ENCODE peak calls at places on chromosomes 13 and 19, in six cellular contexts. One of them, this sample, is unnamed.

GRCh38 chr19:45767410-45767880 is 1.6 kb downstream of the SIX5 start:
- DNase-seq in uterus: peak; percentile 83
- DNase-seq in body of pancreas: peak; percentile 86
- DNase-seq in cardiac muscle cell: peak; percentile 95
- DNase-seq in pancreas: peak; percentile 83
- DNase-seq in right lobe of liver: peak; percentile 78
- DNase-seq in this sample: no peak

GRCh38 chr19:4399871-4400768 is at the start of gene SH3GL1:
- DNase-seq in pancreas: peak; percentile 94
- DNase-seq in cardiac muscle cell: peak; percentile 97
- DNase-seq in body of pancreas: peak; percentile 95
- DNase-seq in right lobe of liver: peak; percentile 94
- DNase-seq in uterus: peak; percentile 91
- DNase-seq in this sample: peak; percentile 89

GRCh38 chr13:51148952-51149573 is 38.0 kb upstream of the C13orf42 start:
- DNase-seq in right lobe of liver: no peak
- DNase-seq in cardiac muscle cell: peak; percentile 76
- DNase-seq in uterus: peak; percentile 38
- DNase-seq in body of pancreas: peak; percentile 53
- DNase-seq in pancreas: peak; percentile 49
- DNase-seq in this sample: peak; percentile 9

GRCh38 chr13:25662516-25662915 is 290.7 kb downstream of the ATP8A2 start:
- DNase-seq in right lobe of liver: no peak
- DNase-seq in uterus: no peak
- DNase-seq in cardiac muscle cell: no peak
- DNase-seq in pancreas: no peak
- DNase-seq in body of pancreas: no peak
- DNase-seq in this sample: no peak

GRCh38 chr13:40095695-40096356 is 440.4 kb downstream of the COG6 start:
- DNase-seq in cardiac muscle cell: no peak
- DNase-seq in right lobe of liver: peak; percentile 68
- DNase-seq in body of pancreas: no peak
- DNase-seq in uterus: no peak
- DNase-seq in pancreas: no peak
- DNase-seq in this sample: no peak

GRCh38 chr13:114146629-114147028 is 14.2 kb upstream of the RASA3 start:
- DNase-seq in right lobe of liver: peak; percentile 42
- DNase-seq in body of pancreas: no peak
- DNase-seq in cardiac muscle cell: peak; percentile 45
- DNase-seq in pancreas: no peak
- DNase-seq in uterus: no peak
- DNase-seq in this sample: no peak

GRCh38 chr13:110772091-110772984 is 58.8 kb downstream of the ING1 start:
- DNase-seq in right lobe of liver: no peak
- DNase-seq in body of pancreas: no peak
- DNase-seq in pancreas: no peak
- DNase-seq in uterus: no peak
- DNase-seq in cardiac muscle cell: no peak
- DNase-seq in this sample: no peak

GRCh38 chr19:27758626-27759505 is 1454.1 kb downstream of the UQCRFS1 start:
- DNase-seq in uterus: no peak
- DNase-seq in pancreas: no peak
- DNase-seq in cardiac muscle cell: no peak
- DNase-seq in body of pancreas: no peak
- DNase-seq in right lobe of liver: no peak
- DNase-seq in this sample: no peak

GRCh38 chr13:93270769-93271753 is 44.5 kb downstream of the GPC6 start:
- DNase-seq in cardiac muscle cell: peak; percentile 16
- DNase-seq in right lobe of liver: no peak
- DNase-seq in uterus: no peak
- DNase-seq in pancreas: no peak
- DNase-seq in body of pancreas: no peak
- DNase-seq in this sample: no peak

GRCh38 chr19:41821003-41821735 is 23.3 kb downstream of the LYPD4 start:
- DNase-seq in uterus: no peak
- DNase-seq in cardiac muscle cell: no peak
- DNase-seq in right lobe of liver: no peak
- DNase-seq in body of pancreas: peak; percentile 38
- DNase-seq in pancreas: peak; percentile 50
- DNase-seq in this sample: no peak

GRCh38 chr19:3982701-3983541 is 2.3 kb downstream of the EEF2 start:
- DNase-seq in pancreas: peak; percentile 37
- DNase-seq in right lobe of liver: no peak
- DNase-seq in body of pancreas: no peak
- DNase-seq in uterus: no peak
- DNase-seq in cardiac muscle cell: no peak
- DNase-seq in this sample: no peak

GRCh38 chr13:30119476-30119875 is 187.9 kb downstream of the KATNAL1 start:
- DNase-seq in cardiac muscle cell: no peak
- DNase-seq in right lobe of liver: no peak
- DNase-seq in body of pancreas: no peak
- DNase-seq in uterus: peak; percentile 39
- DNase-seq in pancreas: no peak
- DNase-seq in this sample: no peak

GRCh38 chr13:98312606-98313005 is 135.5 kb upstream of the RNF113B start:
- DNase-seq in uterus: no peak
- DNase-seq in body of pancreas: peak; percentile 37
- DNase-seq in cardiac muscle cell: no peak
- DNase-seq in pancreas: no peak
- DNase-seq in right lobe of liver: no peak
- DNase-seq in this sample: no peak

GRCh38 chr19:7905859-7906258 is 2.2 kb downstream of the MAP2K7 start:
- DNase-seq in body of pancreas: no peak
- DNase-seq in right lobe of liver: no peak
- DNase-seq in uterus: no peak
- DNase-seq in cardiac muscle cell: no peak
- DNase-seq in pancreas: peak; percentile 24
- DNase-seq in this sample: no peak

GRCh38 chr13:96817336-96817941 is 176.8 kb downstream of the OXGR1 start:
- DNase-seq in right lobe of liver: no peak
- DNase-seq in pancreas: no peak
- DNase-seq in body of pancreas: no peak
- DNase-seq in uterus: no peak
- DNase-seq in cardiac muscle cell: peak; percentile 51
- DNase-seq in this sample: no peak

GRCh38 chr13:71751074-71751473 is 115.9 kb downstream of the DACH1 start:
- DNase-seq in right lobe of liver: no peak
- DNase-seq in uterus: no peak
- DNase-seq in pancreas: no peak
- DNase-seq in body of pancreas: no peak
- DNase-seq in cardiac muscle cell: no peak
- DNase-seq in this sample: no peak

GRCh38 chr13:33188093-33188882 is 97.3 kb downstream of the STARD13 start:
- DNase-seq in uterus: no peak
- DNase-seq in right lobe of liver: no peak
- DNase-seq in body of pancreas: no peak
- DNase-seq in cardiac muscle cell: no peak
- DNase-seq in pancreas: no peak
- DNase-seq in this sample: no peak

GRCh38 chr13:31204592-31204991 is 4.8 kb downstream of the B3GLCT start:
- DNase-seq in uterus: no peak
- DNase-seq in body of pancreas: no peak
- DNase-seq in right lobe of liver: no peak
- DNase-seq in pancreas: no peak
- DNase-seq in cardiac muscle cell: no peak
- DNase-seq in this sample: no peak

GRCh38 chr13:97515643-97516042 is 81.7 kb downstream of the RAP2A start:
- DNase-seq in uterus: no peak
- DNase-seq in right lobe of liver: no peak
- DNase-seq in cardiac muscle cell: no peak
- DNase-seq in pancreas: no peak
- DNase-seq in body of pancreas: no peak
- DNase-seq in this sample: no peak

GRCh38 chr13:96781141-96781540 is 213.1 kb downstream of the OXGR1 start:
- DNase-seq in pancreas: peak; percentile 18
- DNase-seq in right lobe of liver: no peak
- DNase-seq in cardiac muscle cell: no peak
- DNase-seq in body of pancreas: no peak
- DNase-seq in uterus: no peak
- DNase-seq in this sample: peak; percentile 18

GRCh38 chr13:87168390-87168789 is 502.8 kb upstream of the SLITRK5 start:
- DNase-seq in body of pancreas: no peak
- DNase-seq in uterus: no peak
- DNase-seq in cardiac muscle cell: no peak
- DNase-seq in pancreas: no peak
- DNase-seq in right lobe of liver: no peak
- DNase-seq in this sample: no peak

GRCh38 chr19:39858541-39858940 is 12.4 kb upstream of the FBL start:
- DNase-seq in cardiac muscle cell: peak; percentile 73
- DNase-seq in pancreas: no peak
- DNase-seq in right lobe of liver: no peak
- DNase-seq in body of pancreas: no peak
- DNase-seq in uterus: no peak
- DNase-seq in this sample: no peak

DNA sequence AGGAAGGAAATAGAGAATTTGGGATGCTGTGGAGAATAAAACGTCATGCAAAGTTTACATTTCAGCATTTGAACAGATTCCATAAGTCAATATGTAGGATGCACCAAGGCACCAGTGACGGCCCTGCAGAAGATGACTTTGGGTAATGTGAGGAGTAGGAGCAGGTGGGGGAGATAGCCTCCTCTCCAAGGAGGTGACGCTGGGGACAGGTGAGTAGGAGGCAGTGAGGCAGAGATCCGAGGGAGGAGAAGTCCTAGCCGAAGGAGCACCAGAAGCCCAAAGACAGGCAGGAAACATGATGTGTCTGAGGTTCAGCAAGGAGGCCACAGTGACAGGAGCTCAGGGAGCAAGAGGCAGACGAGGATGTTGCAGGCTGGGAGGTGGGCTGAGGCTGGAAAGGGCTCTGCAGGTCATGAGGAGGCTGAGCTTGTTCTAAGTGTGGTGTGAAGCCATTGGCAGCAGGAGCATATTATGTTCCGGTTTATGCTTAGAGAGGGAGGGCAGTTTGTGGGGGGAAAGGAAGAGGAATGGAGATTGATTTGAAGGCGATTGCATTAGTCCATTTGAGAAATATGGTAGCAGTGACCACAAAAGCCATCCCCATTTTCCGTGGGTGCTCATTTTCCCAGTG is 55.7 kb upstream of the C1QTNF9 start:
- DNase-seq in right lobe of liver: no peak
- DNase-seq in pancreas: no peak
- DNase-seq in uterus: no peak
- DNase-seq in cardiac muscle cell: no peak
- DNase-seq in body of pancreas: no peak
- DNase-seq in this sample: no peak
- H3K27ac ChIP-seq in right lobe of liver: no peak overlapping the region
- H3K27ac ChIP-seq in pancreas: no peak overlapping the region
- H3K27ac ChIP-seq in uterus: no peak overlapping the region
- H3K27ac ChIP-seq in cardiac muscle cell: no peak overlapping the region
- H3K27ac ChIP-seq in body of pancreas: no peak overlapping the region
- H3K27ac ChIP-seq in this sample: peak overlapping the region; percentile 47

GRCh38 chr13:113061796-113062425 is 43.7 kb upstream of the F7 start:
- DNase-seq in body of pancreas: no peak
- DNase-seq in pancreas: no peak
- DNase-seq in uterus: no peak
- DNase-seq in right lobe of liver: peak; percentile 32
- DNase-seq in cardiac muscle cell: no peak
- DNase-seq in this sample: no peak

GRCh38 chr13:113061271-113061625 is 44.3 kb upstream of the F7 start:
- DNase-seq in body of pancreas: no peak
- DNase-seq in pancreas: no peak
- DNase-seq in right lobe of liver: peak; percentile 48
- DNase-seq in uterus: no peak
- DNase-seq in cardiac muscle cell: no peak
- DNase-seq in this sample: no peak

GRCh38 chr13:113063091-113063491 is 42.5 kb upstream of the F7 start:
- DNase-seq in right lobe of liver: peak; percentile 46
- DNase-seq in pancreas: no peak
- DNase-seq in cardiac muscle cell: no peak
- DNase-seq in uterus: no peak
- DNase-seq in body of pancreas: no peak
- DNase-seq in this sample: no peak

GRCh38 chr13:113064000-113064533 is 41.5 kb upstream of the F7 start:
- DNase-seq in right lobe of liver: no peak
- DNase-seq in body of pancreas: no peak
- DNase-seq in uterus: no peak
- DNase-seq in pancreas: no peak
- DNase-seq in cardiac muscle cell: no peak
- DNase-seq in this sample: no peak

DNA sequence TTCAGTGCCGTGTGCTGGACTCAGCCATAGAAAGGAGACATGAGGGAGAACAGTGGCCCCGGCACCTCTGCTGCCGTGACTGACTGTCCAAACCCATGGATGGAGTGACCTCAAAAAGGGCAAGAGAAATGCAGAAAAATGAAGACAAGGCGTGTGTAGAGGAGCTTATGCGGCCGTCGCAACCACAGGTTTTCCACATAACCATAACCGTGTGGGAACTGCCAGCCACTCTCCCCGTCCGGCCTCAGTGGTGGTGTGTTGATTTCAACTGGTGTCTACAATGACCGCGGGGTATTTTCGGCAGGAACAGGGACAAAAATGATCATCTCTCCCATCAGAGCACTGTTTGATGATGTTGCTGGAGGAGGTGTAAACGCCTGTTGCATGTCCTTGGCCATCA is 42.9 kb upstream of the F7 start:
- DNase-seq in body of pancreas: no peak
- DNase-seq in cardiac muscle cell: no peak
- DNase-seq in right lobe of liver: peak; percentile 27
- DNase-seq in pancreas: no peak
- DNase-seq in uterus: no peak
- DNase-seq in this sample: no peak
- H3K27ac ChIP-seq in body of pancreas: no peak overlapping the region
- H3K27ac ChIP-seq in cardiac muscle cell: no peak overlapping the region
- H3K27ac ChIP-seq in right lobe of liver: no peak overlapping the region
- H3K27ac ChIP-seq in pancreas: no peak overlapping the region
- H3K27ac ChIP-seq in uterus: no peak overlapping the region
- H3K27ac ChIP-seq in this sample: peak overlapping the region; percentile 98

DNA sequence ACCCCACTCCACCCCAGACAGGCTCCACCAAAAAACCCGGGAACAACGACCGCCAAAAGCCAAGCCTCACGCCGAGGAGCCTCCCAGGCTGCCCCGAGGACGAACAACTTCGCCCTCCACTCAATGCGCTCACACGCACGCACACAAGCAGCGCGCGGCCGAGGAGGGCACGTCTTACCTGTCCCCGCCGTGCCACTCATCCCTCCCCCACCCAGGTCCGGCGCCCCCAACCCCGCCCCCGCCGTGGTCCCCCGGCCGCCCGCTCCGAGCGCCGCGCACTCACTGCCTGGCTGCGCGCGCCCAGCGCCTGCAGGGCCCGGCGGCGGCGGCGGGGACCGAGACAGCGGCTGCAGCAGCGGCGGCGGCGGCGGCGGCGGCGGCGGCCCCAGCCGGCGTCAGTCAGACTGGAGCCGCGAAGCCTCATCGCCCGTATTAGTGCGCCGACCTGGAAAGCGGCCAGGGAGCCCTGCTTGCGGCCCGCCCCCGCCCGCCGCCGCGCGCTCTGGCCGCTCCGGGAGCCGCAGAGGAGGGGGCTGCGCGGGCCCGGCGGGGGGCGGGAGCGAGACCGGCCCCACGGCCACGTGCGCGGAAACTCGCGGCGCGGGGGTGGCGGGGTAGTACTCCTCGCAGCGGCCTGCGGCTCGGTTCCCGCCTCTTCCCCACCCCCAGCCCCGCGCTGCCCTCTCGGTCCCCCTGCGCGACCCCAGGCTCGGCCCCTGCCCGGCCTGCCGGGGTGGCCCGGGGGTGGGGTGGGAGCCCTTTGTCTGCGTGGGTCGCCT is at the start of gene SMAD9:
- DNase-seq in body of pancreas: peak; percentile 86
- DNase-seq in right lobe of liver: peak; percentile 69
- DNase-seq in cardiac muscle cell: peak; percentile 92
- DNase-seq in pancreas: peak; percentile 61
- DNase-seq in uterus: peak; percentile 78
- DNase-seq in this sample: peak; percentile 6
- H3K27ac ChIP-seq in body of pancreas: peak within 1 kb of the TSS; percentile 25
- H3K27ac ChIP-seq in right lobe of liver: no peak within 1 kb of the TSS
- H3K27ac ChIP-seq in cardiac muscle cell: peak within 1 kb of the TSS; percentile 97
- H3K27ac ChIP-seq in pancreas: no peak within 1 kb of the TSS
- H3K27ac ChIP-seq in uterus: peak within 1 kb of the TSS; percentile 74
- H3K27ac ChIP-seq in this sample: peak within 1 kb of the TSS; percentile 49

GRCh38 chr19:29943615-29944014 is 1.6 kb downstream of the URI1 start:
- DNase-seq in right lobe of liver: no peak
- DNase-seq in pancreas: no peak
- DNase-seq in body of pancreas: no peak
- DNase-seq in uterus: no peak
- DNase-seq in cardiac muscle cell: no peak
- DNase-seq in this sample: no peak
- H3K27ac ChIP-seq in right lobe of liver: no peak overlapping the region
- H3K27ac ChIP-seq in pancreas: no peak overlapping the region
- H3K27ac ChIP-seq in body of pancreas: no peak overlapping the region
- H3K27ac ChIP-seq in uterus: no peak overlapping the region
- H3K27ac ChIP-seq in cardiac muscle cell: no peak overlapping the region
- H3K27ac ChIP-seq in this sample: no peak overlapping the region